ENCODE peak calls at places on chromosome 5, in six cellular contexts. E is esophagus muscularis mucosa, D is activated B cell treated with CpG ODN at 0.5 μM for 24 hours, S is foreskin keratinocyte, P is lower lobe of right lung, B is uterus. X is an unnamed sample.

GRCh38 chr5:134018154-134018985 is 13.6 kb upstream of the VDAC1 start:
- DNase-seq in B (no peak), E (no peak), D (no peak), P (no peak), S (no peak), X (no peak)

GRCh38 chr5:2740849-2741555 is 10.5 kb downstream of the IRX2 start:
- DNase-seq in P (no peak), S (no peak), E (no peak), B (no peak), D (no peak), X (peak)

GRCh38 chr5:139839918-139840317 is 44.3 kb downstream of the PSD2 start:
- DNase-seq in D (no peak), E (no peak), S (no peak), P (no peak), B (no peak), X (no peak)

GRCh38 chr5:176542135-176542595 is 5.0 kb upstream of the RNF44 start:
- DNase-seq in D (peak), B (no peak), P (no peak), E (no peak), S (no peak), X (peak)

GRCh38 chr5:150085950-150086715 is at the start of gene CSF1R:
- DNase-seq in P (no peak), D (no peak), E (peak), S (no peak), B (no peak), X (no peak)

GRCh38 chr5:57441557-57441956 is 41.1 kb downstream of the ACTBL2 start:
- DNase-seq in E (peak), D (no peak), P (no peak), B (no peak), S (peak), X (peak)

GRCh38 chr5:175107028-175107588 is 336.9 kb downstream of the DRD1 start:
- DNase-seq in D (no peak), P (no peak), S (no peak), B (no peak), E (no peak), X (no peak)

GRCh38 chr5:168679515-168679920 is 100.3 kb upstream of the PANK3 start:
- DNase-seq in D (peak), P (no peak), S (peak), E (no peak), B (peak), X (peak)

GRCh38 chr5:95923918-95924559 is 37.6 kb downstream of the ELL2 start:
- DNase-seq in B (no peak), S (no peak), D (no peak), E (no peak), P (no peak), X (no peak)

GRCh38 chr5:148393390-148393741 is 9.6 kb downstream of the FBXO38 start:
- DNase-seq in B (no peak), S (no peak), D (no peak), P (no peak), E (no peak), X (no peak)

GRCh38 chr5:3000631-3001030 is 249.2 kb upstream of the IRX2 start:
- DNase-seq in S (no peak), D (no peak), P (no peak), B (no peak), E (peak), X (no peak)

GRCh38 chr5:169941542-169941941 is 38.8 kb downstream of the INSYN2B start:
- DNase-seq in S (no peak), D (no peak), B (no peak), P (no peak), E (no peak), X (no peak)

GRCh38 chr5:126516133-126516532 is 78.9 kb downstream of the ALDH7A1 start:
- DNase-seq in B (no peak), P (no peak), E (no peak), S (peak), D (no peak), X (peak)

GRCh38 chr5:591746-592145 is 20.4 kb upstream of the CEP72 start:
- DNase-seq in E (no peak), P (no peak), D (peak), S (no peak), B (no peak), X (no peak)

GRCh38 chr5:54624671-54625583 is 107.4 kb downstream of the SNX18 start:
- DNase-seq in E (no peak), B (no peak), D (no peak), S (no peak), P (no peak), X (no peak)

GRCh38 chr5:145854651-145855258 is 18.1 kb downstream of the GRXCR2 start:
- DNase-seq in E (no peak), P (no peak), S (peak), B (no peak), D (no peak), X (peak)

GRCh38 chr5:9712506-9713285 is 82.5 kb upstream of the TAS2R1 start:
- DNase-seq in D (no peak), B (no peak), E (peak), P (no peak), S (peak), X (peak)

GRCh38 chr5:135140805-135141204 is 106.8 kb upstream of the PITX1 start:
- DNase-seq in E (no peak), D (no peak), P (peak), B (no peak), S (peak), X (peak)

GRCh38 chr5:173099461-173099860 is 43.3 kb downstream of the CREBRF start:
- DNase-seq in S (no peak), P (no peak), D (no peak), E (no peak), B (no peak), X (no peak)

GRCh38 chr5:620152-620551 is 8.0 kb downstream of the CEP72 start:
- DNase-seq in E (no peak), B (no peak), S (no peak), P (peak), D (peak), X (no peak)

GRCh38 chr5:27191786-27192505 is 153.6 kb upstream of the CDH9 start:
- DNase-seq in B (no peak), E (no peak), P (no peak), D (no peak), S (peak), X (peak)

GRCh38 chr5:139709587-139710369 is 61.6 kb downstream of the CXXC5 start:
- DNase-seq in E (no peak), D (no peak), S (no peak), B (no peak), P (peak), X (no peak)

GRCh38 chr5:25119654-25120053 is 474.9 kb upstream of the CDH10 start:
- DNase-seq in B (no peak), E (no peak), P (no peak), D (no peak), S (no peak), X (peak)

GRCh38 chr5:132272341-132273210 is 15.1 kb downstream of the PDLIM4 start:
- DNase-seq in B (peak), D (peak), S (no peak), E (no peak), P (peak), X (peak)

GRCh38 chr5:73274870-73275756 is 102.1 kb downstream of the TMEM174 start:
- DNase-seq in P (no peak), S (no peak), E (no peak), D (no peak), B (no peak), X (no peak)

GRCh38 chr5:169905017-169905416 is 75.3 kb downstream of the INSYN2B start:
- DNase-seq in D (no peak), B (no peak), S (no peak), P (no peak), E (no peak), X (no peak)

GRCh38 chr5:136200130-136200529 is 7.2 kb upstream of the SMIM32 start:
- DNase-seq in S (no peak), B (no peak), P (no peak), D (no peak), E (peak), X (no peak)

GRCh38 chr5:35198681-35199080 is 31.6 kb downstream of the PRLR start:
- DNase-seq in E (no peak), D (no peak), B (no peak), S (no peak), P (no peak), X (no peak)

GRCh38 chr5:45578270-45578669 is 117.9 kb downstream of the HCN1 start:
- DNase-seq in D (no peak), B (no peak), S (no peak), P (no peak), E (no peak), X (peak)

GRCh38 chr5:107474724-107475489 is 195.8 kb downstream of the EFNA5 start:
- DNase-seq in P (no peak), E (no peak), D (no peak), S (no peak), B (no peak), X (peak)

DNA sequence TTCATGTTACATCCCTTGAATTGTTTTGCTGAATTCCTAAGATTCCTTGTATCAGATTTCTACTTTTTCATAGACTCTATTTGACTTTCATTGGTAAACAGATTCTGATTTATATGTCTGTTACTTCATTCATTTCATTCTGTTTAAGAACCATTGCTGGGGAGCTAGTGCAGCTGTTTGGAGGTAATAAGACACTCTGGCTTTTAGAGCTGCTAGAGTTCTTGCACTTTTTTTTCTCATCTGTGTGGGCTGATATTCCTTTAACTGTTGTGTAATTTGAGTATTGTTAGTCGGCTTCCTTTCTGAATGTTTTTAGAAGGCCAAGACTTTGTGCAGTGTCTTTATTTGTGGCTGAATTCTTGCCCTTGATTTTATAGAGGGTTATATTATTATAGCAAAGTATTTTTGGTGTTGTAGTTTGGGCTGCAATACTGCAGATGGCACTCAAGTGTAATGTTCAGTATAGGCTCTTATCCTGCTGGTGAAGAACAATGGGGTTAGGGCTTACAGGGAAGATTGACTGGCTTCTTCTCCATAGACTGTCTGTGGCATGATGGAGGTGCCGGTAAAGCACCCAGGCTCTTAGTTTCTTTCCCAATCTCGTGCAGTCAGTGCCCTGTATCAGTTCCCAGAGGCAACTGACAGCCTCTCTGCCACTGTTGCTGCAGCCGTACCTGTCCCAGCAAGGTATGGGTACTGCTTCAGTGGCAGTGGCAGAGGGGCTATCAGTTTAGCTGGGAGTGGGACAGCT is 162.2 kb downstream of the OXCT1 start:
- DNase-seq in P (no peak), B (no peak), D (no peak), E (no peak), S (peak), X (peak)
- TF ChIP-seq CTCF in P (no peak), B (no peak), D (no peak), E (no peak), S (peak), X (peak)

GRCh38 chr5:64364426-64364825 is 141.4 kb upstream of the RGS7BP start:
- DNase-seq in P (no peak), E (no peak), B (no peak), D (no peak), S (no peak), X (no peak)
- TF ChIP-seq CTCF in P (no peak), E (no peak), B (no peak), D (no peak), S (no peak), X (no peak)

GRCh38 chr5:155258139-155258538 is 244.6 kb downstream of the KIF4B start:
- DNase-seq in D (no peak), B (no peak), S (no peak), P (no peak), E (no peak), X (no peak)

GRCh38 chr5:155259648-155260047 is 246.1 kb downstream of the KIF4B start:
- DNase-seq in S (no peak), B (no peak), P (no peak), D (no peak), E (no peak), X (no peak)

GRCh38 chr5:155263381-155263780 is 249.8 kb downstream of the KIF4B start:
- DNase-seq in E (no peak), S (peak), D (no peak), B (no peak), P (no peak), X (no peak)

GRCh38 chr5:155264809-155265208 is 251.3 kb downstream of the KIF4B start:
- DNase-seq in P (no peak), B (no peak), S (no peak), D (no peak), E (no peak), X (no peak)

DNA sequence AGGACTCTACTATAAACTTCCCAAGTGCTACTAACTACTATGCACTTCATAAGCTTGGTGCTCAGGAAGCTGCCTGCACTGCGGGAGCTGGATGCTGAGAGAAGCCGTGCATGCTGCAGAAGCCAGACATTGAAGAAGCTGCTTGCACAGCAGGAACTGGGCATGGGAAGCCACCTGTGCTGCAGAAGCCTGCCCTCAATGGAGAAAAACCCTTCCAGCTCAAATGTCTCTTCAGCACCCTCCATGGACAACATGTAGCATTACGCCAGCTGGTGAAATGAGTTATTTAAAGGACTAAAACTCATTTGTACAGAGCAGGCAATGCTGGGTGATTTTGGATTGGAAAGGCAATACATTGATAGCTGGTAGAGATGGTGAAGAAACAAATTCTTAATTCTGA is 247.2 kb downstream of the KIF4B start:
- DNase-seq in B (no peak), P (no peak), E (no peak), D (no peak), S (peak), X (peak)
- TF ChIP-seq CTCF in B (no peak), P (no peak), E (no peak), D (no peak), S (peak), X (peak)

GRCh38 chr5:42483472-42484154 is 60.4 kb downstream of the GHR start:
- DNase-seq in E (no peak), B (no peak), S (no peak), P (no peak), D (no peak), X (no peak)

GRCh38 chr5:42491699-42492098 is 68.5 kb downstream of the GHR start:
- DNase-seq in D (no peak), B (no peak), S (no peak), P (no peak), E (no peak), X (no peak)

GRCh38 chr5:42490836-42491235 is 67.6 kb downstream of the GHR start:
- DNase-seq in B (no peak), E (no peak), S (no peak), P (no peak), D (no peak), X (no peak)

GRCh38 chr5:42487077-42487476 is 63.8 kb downstream of the GHR start:
- DNase-seq in D (no peak), S (peak), P (no peak), B (no peak), E (no peak), X (no peak)

DNA sequence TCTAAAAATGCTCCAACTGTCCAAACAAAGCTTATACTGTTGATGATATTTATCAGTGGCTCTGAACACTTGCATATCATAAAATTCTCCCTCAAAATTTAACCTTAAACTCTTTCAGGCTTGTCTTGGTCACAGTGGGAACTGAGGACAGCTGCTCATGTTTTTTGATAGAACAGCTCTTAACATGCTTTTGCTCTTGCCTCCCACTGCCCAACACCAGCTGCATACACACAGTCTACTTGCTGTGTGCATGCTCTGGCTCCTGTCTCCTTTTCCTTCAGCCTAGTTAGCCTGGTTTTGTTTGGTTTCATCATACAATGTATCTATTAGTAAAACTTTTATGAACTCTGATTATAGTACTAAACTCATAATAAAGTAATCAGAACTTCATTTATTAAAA is 64.6 kb downstream of the GHR start:
- DNase-seq in S (no peak), B (no peak), D (no peak), P (no peak), E (no peak), X (no peak)
- TF ChIP-seq CTCF in S (no peak), B (no peak), D (no peak), P (no peak), E (no peak), X (no peak)

GRCh38 chr5:116992681-116993080 is 418.1 kb upstream of the SEMA6A start:
- DNase-seq in P (no peak), S (no peak), E (no peak), D (no peak), B (no peak), X (no peak)

GRCh38 chr5:116990010-116990409 is 415.4 kb upstream of the SEMA6A start:
- DNase-seq in E (no peak), B (no peak), D (no peak), S (no peak), P (no peak), X (no peak)
- TF ChIP-seq CTCF in E (no peak), B (no peak), D (no peak), S (no peak), P (no peak), X (no peak)

GRCh38 chr5:158874343-158874742 is 225.4 kb downstream of the EBF1 start:
- DNase-seq in P (no peak), S (no peak), B (no peak), E (no peak), D (no peak), X (no peak)

GRCh38 chr5:158876263-158876942 is 223.3 kb downstream of the EBF1 start:
- DNase-seq in E (peak), P (no peak), S (no peak), D (no peak), B (no peak), X (no peak)

GRCh38 chr5:158874814-158875213 is 224.9 kb downstream of the EBF1 start:
- DNase-seq in S (no peak), D (no peak), E (no peak), B (no peak), P (no peak), X (no peak)

GRCh38 chr5:158877124-158877581 is 222.6 kb downstream of the EBF1 start:
- DNase-seq in B (no peak), S (no peak), D (no peak), P (no peak), E (peak), X (peak)

GRCh38 chr5:158875272-158875679 is 224.4 kb downstream of the EBF1 start:
- DNase-seq in B (no peak), D (no peak), S (peak), P (no peak), E (no peak), X (peak)
- TF ChIP-seq CTCF in B (no peak), D (no peak), S (no peak), P (no peak), E (no peak), X (no peak)

DNA sequence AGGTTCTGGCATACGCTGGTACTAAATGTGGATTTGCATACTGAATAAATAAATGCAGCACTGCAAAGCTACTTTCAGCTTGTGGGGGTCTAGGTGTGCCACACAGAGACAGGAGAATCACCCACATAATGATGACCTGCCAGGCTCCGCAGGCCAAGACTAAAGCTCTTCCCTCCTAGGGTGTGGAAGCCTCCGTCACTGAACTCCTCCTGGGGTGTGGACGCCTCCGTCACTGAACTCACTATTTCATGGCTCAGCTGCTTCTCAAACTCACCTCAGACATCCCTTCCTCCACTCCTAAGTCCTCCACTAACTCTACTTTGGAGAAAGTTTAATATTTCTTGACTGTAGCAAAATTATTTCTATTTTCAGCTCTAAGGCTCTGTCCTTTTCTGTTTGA is 65.3 kb upstream of the GOLPH3 start:
- DNase-seq in E (no peak), P (no peak), D (no peak), B (no peak), S (no peak), X (no peak)
- TF ChIP-seq CTCF in E (no peak), P (no peak), D (no peak), B (no peak), S (no peak), X (no peak)

DNA sequence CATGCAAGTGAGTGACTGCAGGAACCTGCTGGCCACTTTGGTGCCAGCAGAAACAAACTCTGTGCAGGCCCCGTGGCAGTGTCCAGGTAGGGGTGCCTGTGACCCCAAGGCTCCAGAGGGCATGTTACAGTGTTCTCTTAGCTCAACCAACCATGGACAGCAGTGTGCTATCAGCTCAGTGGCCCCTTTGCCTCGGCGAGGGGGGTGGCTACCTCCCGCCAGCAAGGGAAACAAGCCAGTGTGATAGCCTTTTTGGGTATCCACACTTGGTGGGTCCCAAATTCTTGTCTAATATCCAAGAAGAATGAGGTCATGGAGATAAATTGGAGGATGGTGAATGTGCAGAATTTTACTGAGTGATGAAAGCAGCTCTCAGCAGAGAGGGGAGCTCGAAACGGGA is 298.6 kb upstream of the SLC30A5 start:
- DNase-seq in P (no peak), S (no peak), E (no peak), D (no peak), B (no peak), X (no peak)
- TF ChIP-seq CTCF in P (no peak), S (no peak), E (no peak), D (no peak), B (no peak), X (no peak)

X was measured in MCF 10A.